ENCODE peak calls at places on chromosomes 11 and 22, in seven cellular contexts. One of them, this sample, is unnamed.

GRCh38 chr11:107009190-107009589 is 9.1 kb downstream of the GUCY1A2 start:
- DNase-seq in Peyer's patch: no peak
- DNase-seq in activated CD4-positive, alpha-beta T cell treated with anti-CD3 and anti-CD28 coated beads for 48 hours: no peak
- DNase-seq in left lobe of liver: no peak
- DNase-seq in GM03348: no peak
- DNase-seq in NCI-H1092 treated with DMSO at 0.1 percent for 48 hours: no peak
- DNase-seq in T follicular helper cell: no peak
- DNase-seq in this sample: no peak

GRCh38 chr11:66570117-66570825 is 1.9 kb upstream of the CTSF start:
- DNase-seq in NCI-H1092 treated with DMSO at 0.1 percent for 48 hours: no peak
- DNase-seq in left lobe of liver: no peak
- DNase-seq in GM03348: no peak
- DNase-seq in Peyer's patch: no peak
- DNase-seq in activated CD4-positive, alpha-beta T cell treated with anti-CD3 and anti-CD28 coated beads for 48 hours: no peak
- DNase-seq in T follicular helper cell: no peak
- DNase-seq in this sample: no peak

GRCh38 chr22:48895831-48896765 is 931.6 kb downstream of the BRD1 start:
- DNase-seq in T follicular helper cell: no peak
- DNase-seq in left lobe of liver: peak; percentile 23
- DNase-seq in activated CD4-positive, alpha-beta T cell treated with anti-CD3 and anti-CD28 coated beads for 48 hours: no peak
- DNase-seq in NCI-H1092 treated with DMSO at 0.1 percent for 48 hours: no peak
- DNase-seq in Peyer's patch: no peak
- DNase-seq in GM03348: no peak
- DNase-seq in this sample: no peak

GRCh38 chr22:19808873-19809478 is 45.7 kb downstream of the GNB1L start:
- DNase-seq in T follicular helper cell: no peak
- DNase-seq in GM03348: no peak
- DNase-seq in NCI-H1092 treated with DMSO at 0.1 percent for 48 hours: no peak
- DNase-seq in activated CD4-positive, alpha-beta T cell treated with anti-CD3 and anti-CD28 coated beads for 48 hours: no peak
- DNase-seq in left lobe of liver: peak; percentile 79
- DNase-seq in Peyer's patch: no peak
- DNase-seq in this sample: no peak

GRCh38 chr11:126890561-126890960 is 110.0 kb downstream of the KIRREL3 start:
- DNase-seq in T follicular helper cell: no peak
- DNase-seq in left lobe of liver: no peak
- DNase-seq in Peyer's patch: no peak
- DNase-seq in NCI-H1092 treated with DMSO at 0.1 percent for 48 hours: no peak
- DNase-seq in GM03348: no peak
- DNase-seq in activated CD4-positive, alpha-beta T cell treated with anti-CD3 and anti-CD28 coated beads for 48 hours: no peak
- DNase-seq in this sample: no peak

GRCh38 chr11:59857444-59858434 is 8.5 kb downstream of the TCN1 start:
- DNase-seq in left lobe of liver: no peak
- DNase-seq in GM03348: no peak
- DNase-seq in T follicular helper cell: no peak
- DNase-seq in NCI-H1092 treated with DMSO at 0.1 percent for 48 hours: no peak
- DNase-seq in activated CD4-positive, alpha-beta T cell treated with anti-CD3 and anti-CD28 coated beads for 48 hours: peak; percentile 11
- DNase-seq in Peyer's patch: no peak
- DNase-seq in this sample: no peak

GRCh38 chr22:35752172-35752832 is 34.6 kb downstream of the APOL5 start:
- DNase-seq in activated CD4-positive, alpha-beta T cell treated with anti-CD3 and anti-CD28 coated beads for 48 hours: no peak
- DNase-seq in Peyer's patch: no peak
- DNase-seq in left lobe of liver: no peak
- DNase-seq in T follicular helper cell: no peak
- DNase-seq in NCI-H1092 treated with DMSO at 0.1 percent for 48 hours: no peak
- DNase-seq in GM03348: no peak
- DNase-seq in this sample: peak; percentile 50

GRCh38 chr11:58573451-58574104 is 2.1 kb downstream of the LPXN start:
- DNase-seq in left lobe of liver: no peak
- DNase-seq in Peyer's patch: peak; percentile 62
- DNase-seq in NCI-H1092 treated with DMSO at 0.1 percent for 48 hours: no peak
- DNase-seq in activated CD4-positive, alpha-beta T cell treated with anti-CD3 and anti-CD28 coated beads for 48 hours: peak; percentile 81
- DNase-seq in T follicular helper cell: peak; percentile 38
- DNase-seq in GM03348: peak; percentile 67
- DNase-seq in this sample: peak; percentile 79

GRCh38 chr22:42187646-42188045 is 57.0 kb upstream of the CYP2D6 start:
- DNase-seq in T follicular helper cell: no peak
- DNase-seq in NCI-H1092 treated with DMSO at 0.1 percent for 48 hours: no peak
- DNase-seq in activated CD4-positive, alpha-beta T cell treated with anti-CD3 and anti-CD28 coated beads for 48 hours: no peak
- DNase-seq in Peyer's patch: no peak
- DNase-seq in left lobe of liver: no peak
- DNase-seq in GM03348: no peak
- DNase-seq in this sample: no peak

GRCh38 chr11:1345752-1346513 is 36.5 kb upstream of the TOLLIP start:
- DNase-seq in NCI-H1092 treated with DMSO at 0.1 percent for 48 hours: no peak
- DNase-seq in GM03348: no peak
- DNase-seq in T follicular helper cell: no peak
- DNase-seq in activated CD4-positive, alpha-beta T cell treated with anti-CD3 and anti-CD28 coated beads for 48 hours: no peak
- DNase-seq in Peyer's patch: no peak
- DNase-seq in left lobe of liver: peak; percentile 30
- DNase-seq in this sample: no peak

GRCh38 chr22:37633693-37634504 is 5.6 kb upstream of the SH3BP1 start:
- DNase-seq in T follicular helper cell: no peak
- DNase-seq in Peyer's patch: peak; percentile 86
- DNase-seq in activated CD4-positive, alpha-beta T cell treated with anti-CD3 and anti-CD28 coated beads for 48 hours: peak; percentile 73
- DNase-seq in NCI-H1092 treated with DMSO at 0.1 percent for 48 hours: peak; percentile 82
- DNase-seq in GM03348: peak; percentile 92
- DNase-seq in left lobe of liver: peak; percentile 71
- DNase-seq in this sample: peak; percentile 81

GRCh38 chr22:38951734-38952133 is 5.7 kb upstream of the APOBEC3A start:
- DNase-seq in Peyer's patch: no peak
- DNase-seq in left lobe of liver: no peak
- DNase-seq in activated CD4-positive, alpha-beta T cell treated with anti-CD3 and anti-CD28 coated beads for 48 hours: no peak
- DNase-seq in NCI-H1092 treated with DMSO at 0.1 percent for 48 hours: no peak
- DNase-seq in T follicular helper cell: no peak
- DNase-seq in GM03348: no peak
- DNase-seq in this sample: peak; percentile 1

GRCh38 chr11:78310500-78310909 is 107.1 kb downstream of the GAB2 start:
- DNase-seq in NCI-H1092 treated with DMSO at 0.1 percent for 48 hours: no peak
- DNase-seq in GM03348: peak; percentile 72
- DNase-seq in activated CD4-positive, alpha-beta T cell treated with anti-CD3 and anti-CD28 coated beads for 48 hours: no peak
- DNase-seq in Peyer's patch: peak; percentile 54
- DNase-seq in left lobe of liver: peak; percentile 68
- DNase-seq in T follicular helper cell: no peak
- DNase-seq in this sample: peak; percentile 79

GRCh38 chr11:69245041-69245440 is 48.9 kb upstream of the MYEOV start:
- DNase-seq in T follicular helper cell: no peak
- DNase-seq in Peyer's patch: no peak
- DNase-seq in NCI-H1092 treated with DMSO at 0.1 percent for 48 hours: no peak
- DNase-seq in GM03348: no peak
- DNase-seq in left lobe of liver: peak; percentile 12
- DNase-seq in activated CD4-positive, alpha-beta T cell treated with anti-CD3 and anti-CD28 coated beads for 48 hours: no peak
- DNase-seq in this sample: no peak

GRCh38 chr11:3155216-3155615 is 9.9 kb downstream of the OSBPL5 start:
- DNase-seq in T follicular helper cell: no peak
- DNase-seq in activated CD4-positive, alpha-beta T cell treated with anti-CD3 and anti-CD28 coated beads for 48 hours: no peak
- DNase-seq in GM03348: no peak
- DNase-seq in Peyer's patch: no peak
- DNase-seq in left lobe of liver: no peak
- DNase-seq in NCI-H1092 treated with DMSO at 0.1 percent for 48 hours: no peak
- DNase-seq in this sample: no peak

GRCh38 chr22:16959345-16959930 is 48.6 kb downstream of the GAB4 start:
- DNase-seq in left lobe of liver: no peak
- DNase-seq in Peyer's patch: no peak
- DNase-seq in T follicular helper cell: no peak
- DNase-seq in NCI-H1092 treated with DMSO at 0.1 percent for 48 hours: no peak
- DNase-seq in GM03348: peak; percentile 6
- DNase-seq in activated CD4-positive, alpha-beta T cell treated with anti-CD3 and anti-CD28 coated beads for 48 hours: no peak
- DNase-seq in this sample: no peak